ENCODE peak calls at places on chromosome 3, in eight cellular contexts. O is AG04450, K is NB4, P is cardiac fibroblast, F is psoas muscle, Y is brain microvascular endothelial cell, Z is SK-N-SH, H is pancreas. W is an unnamed sample.

GRCh38 chr3:45029661-45030060 is 3.6 kb downstream of the CLEC3B start:
- DNase-seq in O (no peak), K (no peak), P (peak), F (no peak), Y (peak), Z (no peak), H (no peak), W (no peak)

GRCh38 chr3:107870989-107871638 is 219.7 kb downstream of the CD47 start:
- DNase-seq in O (no peak), K (no peak), P (no peak), F (no peak), Y (no peak), Z (no peak), H (no peak), W (no peak)

GRCh38 chr3:3636815-3637214 is 162.4 kb upstream of the LRRN1 start:
- DNase-seq in O (no peak), K (no peak), P (no peak), F (no peak), Y (no peak), Z (no peak), H (no peak), W (no peak)

GRCh38 chr3:161913786-161914389 is 417.3 kb downstream of the OTOL1 start:
- DNase-seq in O (no peak), K (no peak), P (peak), F (no peak), Y (peak), Z (no peak), H (no peak), W (no peak)

GRCh38 chr3:177977381-177978158 is 558.7 kb upstream of the KCNMB2 start:
- DNase-seq in O (peak), K (peak), P (peak), F (no peak), Y (peak), Z (no peak), H (no peak), W (no peak)

GRCh38 chr3:45639044-45639392 is 44.5 kb downstream of the LIMD1 start:
- DNase-seq in O (no peak), K (no peak), P (no peak), F (no peak), Y (no peak), Z (no peak), H (no peak), W (no peak)

GRCh38 chr3:160781429-160781828 is 25.4 kb downstream of the PPM1L start:
- DNase-seq in O (no peak), K (no peak), P (no peak), F (no peak), Y (no peak), Z (no peak), H (no peak), W (no peak)

GRCh38 chr3:168044049-168044448 is 51.7 kb downstream of the GOLIM4 start:
- DNase-seq in O (no peak), K (no peak), P (no peak), F (no peak), Y (no peak), Z (peak), H (no peak), W (no peak)

GRCh38 chr3:50157821-50158556 is 2.9 kb downstream of the SEMA3F start:
- DNase-seq in O (no peak), K (no peak), P (peak), F (no peak), Y (no peak), Z (no peak), H (no peak), W (no peak)

GRCh38 chr3:78258798-78259197 is 1218.9 kb downstream of the ROBO2 start:
- DNase-seq in O (peak), K (no peak), P (peak), F (no peak), Y (peak), Z (no peak), H (no peak), W (no peak)

GRCh38 chr3:182921665-182922355 is 58.5 kb downstream of the DCUN1D1 start:
- DNase-seq in O (no peak), K (no peak), P (peak), F (no peak), Y (no peak), Z (no peak), H (no peak), W (no peak)

GRCh38 chr3:189626286-189626685 is 4.9 kb upstream of the TP63 start:
- DNase-seq in O (no peak), K (no peak), P (no peak), F (no peak), Y (no peak), Z (no peak), H (no peak), W (no peak)

GRCh38 chr3:141618103-141618502 is 120.0 kb upstream of the RNF7 start:
- DNase-seq in O (no peak), K (no peak), P (no peak), F (no peak), Y (no peak), Z (no peak), H (no peak), W (no peak)

GRCh38 chr3:15051531-15051930 is 13.6 kb downstream of the MRPS25 start:
- DNase-seq in O (no peak), K (peak), P (peak), F (no peak), Y (peak), Z (peak), H (no peak), W (peak)

GRCh38 chr3:187041362-187042061 is 97.8 kb downstream of the RPL39L start:
- DNase-seq in O (no peak), K (peak), P (peak), F (no peak), Y (peak), Z (no peak), H (no peak), W (no peak)

GRCh38 chr3:154970796-154971195 is 109.3 kb upstream of the MME start:
- DNase-seq in O (peak), K (peak), P (peak), F (no peak), Y (no peak), Z (no peak), H (no peak), W (no peak)

GRCh38 chr3:45092132-45093031 is 53.8 kb downstream of the CDCP1 start:
- DNase-seq in O (no peak), K (no peak), P (peak), F (no peak), Y (peak), Z (no peak), H (no peak), W (no peak)

GRCh38 chr3:45210308-45211038 is 15.6 kb downstream of the TMEM158 start:
- DNase-seq in O (peak), K (peak), P (peak), F (peak), Y (peak), Z (peak), H (peak), W (peak)

GRCh38 chr3:155232605-155233004 is 60.9 kb downstream of the STRIT1 start:
- DNase-seq in O (peak), K (no peak), P (peak), F (peak), Y (peak), Z (peak), H (peak), W (no peak)

GRCh38 chr3:5047764-5048163 is 68.5 kb downstream of the BHLHE40 start:
- DNase-seq in O (no peak), K (no peak), P (no peak), F (no peak), Y (no peak), Z (no peak), H (no peak), W (no peak)

GRCh38 chr3:42097166-42097946 is 6.2 kb downstream of the TRAK1 start:
- DNase-seq in O (peak), K (no peak), P (peak), F (no peak), Y (peak), Z (no peak), H (no peak), W (no peak)

GRCh38 chr3:31341130-31341529 is 191.6 kb upstream of the STT3B start:
- DNase-seq in O (no peak), K (no peak), P (no peak), F (no peak), Y (no peak), Z (peak), H (no peak), W (no peak)

GRCh38 chr3:180433172-180433571 is 168.8 kb upstream of the TTC14 start:
- DNase-seq in O (peak), K (no peak), P (peak), F (no peak), Y (peak), Z (no peak), H (no peak), W (no peak)

GRCh38 chr3:126264952-126265351 is 84.6 kb upstream of the ALDH1L1 start:
- DNase-seq in O (no peak), K (no peak), P (no peak), F (no peak), Y (no peak), Z (no peak), H (no peak), W (no peak)
- TF ChIP-seq CTCF in O (no peak), K (no peak), P (no peak), F (no peak), Y (no peak), Z (no peak), H (no peak), W (no peak)

GRCh38 chr3:39166134-39166710 is 12.8 kb upstream of the CSRNP1 start:
- DNase-seq in O (no peak), K (peak), P (peak), F (no peak), Y (peak), Z (no peak), H (no peak), W (no peak)
- TF ChIP-seq CTCF in O (no peak), K (no peak), P (no peak), F (no peak), Y (no peak), Z (peak), H (no peak), W (no peak)

GRCh38 chr3:46987485-46988401 is 8.3 kb downstream of the NBEAL2 start:
- DNase-seq in O (no peak), K (peak), P (peak), F (peak), Y (no peak), Z (no peak), H (peak), W (no peak)
- TF ChIP-seq CTCF in O (no peak), K (no peak), P (no peak), F (no peak), Y (no peak), Z (no peak), H (no peak), W (no peak)

GRCh38 chr3:17431477-17432045 is 310.9 kb downstream of the TBC1D5 start:
- DNase-seq in O (peak), K (no peak), P (peak), F (no peak), Y (no peak), Z (no peak), H (no peak), W (no peak)

GRCh38 chr3:17432237-17432636 is 310.2 kb downstream of the TBC1D5 start:
- DNase-seq in O (no peak), K (no peak), P (peak), F (no peak), Y (no peak), Z (no peak), H (no peak), W (no peak)

GRCh38 chr3:17433866-17434265 is 308.6 kb downstream of the TBC1D5 start:
- DNase-seq in O (no peak), K (no peak), P (no peak), F (no peak), Y (no peak), Z (no peak), H (no peak), W (no peak)

GRCh38 chr3:17431004-17431403 is 311.4 kb downstream of the TBC1D5 start:
- DNase-seq in O (peak), K (peak), P (peak), F (no peak), Y (no peak), Z (peak), H (no peak), W (no peak)

DNA sequence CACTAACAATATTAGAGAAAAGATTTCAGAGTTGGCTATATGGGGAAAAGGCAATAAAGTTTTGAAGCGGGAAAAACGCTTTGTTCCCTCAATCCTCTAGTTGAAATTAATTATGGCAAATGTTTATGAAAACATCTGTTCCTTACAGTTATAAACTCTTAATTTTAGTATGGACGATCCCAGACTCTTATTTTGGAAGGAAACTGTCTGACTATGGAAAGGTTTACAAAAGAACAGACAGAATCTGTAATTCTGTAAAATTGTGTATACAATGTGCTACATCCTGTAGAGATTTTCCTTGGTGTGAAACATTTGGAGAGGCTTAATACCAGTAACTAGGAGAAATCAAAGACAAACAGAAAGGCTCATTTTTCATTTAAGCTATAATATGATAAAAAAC is 311.9 kb downstream of the TBC1D5 start:
- DNase-seq in O (no peak), K (no peak), P (peak), F (no peak), Y (no peak), Z (no peak), H (no peak), W (no peak)
- TF ChIP-seq CTCF in O (no peak), K (no peak), P (no peak), F (no peak), Y (no peak), Z (no peak), H (no peak), W (no peak)

GRCh38 chr3:184748219-184749135 is 36.6 kb upstream of the MAGEF1 start:
- DNase-seq in O (no peak), K (peak), P (peak), F (no peak), Y (no peak), Z (peak), H (no peak), W (no peak)
- TF ChIP-seq CTCF in O (peak), K (peak), P (peak), F (no peak), Y (peak), Z (peak), H (no peak), W (peak)

GRCh38 chr3:23804441-23805227 is 1.1 kb upstream of the UBE2E1 start:
- DNase-seq in O (no peak), K (no peak), P (no peak), F (no peak), Y (no peak), Z (no peak), H (no peak), W (no peak)
- TF ChIP-seq CTCF in O (no peak), K (no peak), P (no peak), F (no peak), Y (no peak), Z (no peak), H (no peak), W (no peak)